ENCODE peak calls at places on chromosomes 2 and 18, in four cellular contexts. W is K562, R is HCT116, O is HepG2. I is an unnamed sample.

GRCh38 chr18:56377161-56377560 is 261.2 kb downstream of the TXNL1 start:
- DNase-seq in W (no peak), R (no peak), O (no peak), I (no peak)

GRCh38 chr2:170842785-170843184 is 26.1 kb downstream of the GAD1 start:
- DNase-seq in W (no peak), R (no peak), O (no peak), I (no peak)

GRCh38 chr2:2566396-2567323 is 235.6 kb upstream of the MYT1L start:
- DNase-seq in W (no peak), R (no peak), O (no peak), I (no peak)

GRCh38 chr18:6022840-6023239 is 127.5 kb upstream of the TMEM200C start:
- DNase-seq in W (no peak), R (no peak), O (no peak), I (no peak)

GRCh38 chr2:106572541-106573148 is 85.5 kb downstream of the CD8B2 start:
- DNase-seq in W (peak), R (peak), O (peak), I (no peak)

GRCh38 chr2:159202568-159203071 is 83.9 kb downstream of the WDSUB1 start:
- DNase-seq in W (no peak), R (no peak), O (peak), I (no peak)

GRCh38 chr2:132651115-132652099 is 18.6 kb downstream of the LYPD1 start:
- DNase-seq in W (peak), R (peak), O (peak), I (peak)

GRCh38 chr18:23902396-23902795 is 112.2 kb upstream of the TTC39C start:
- DNase-seq in W (no peak), R (no peak), O (no peak), I (no peak)

GRCh38 chr2:119697290-119698013 is 18.5 kb downstream of the TMEM177 start:
- DNase-seq in W (no peak), R (no peak), O (no peak), I (no peak)

GRCh38 chr2:32723467-32724079 is 95.7 kb downstream of the TTC27 start:
- DNase-seq in W (no peak), R (no peak), O (no peak), I (no peak)

GRCh38 chr2:171703574-171704347 is 16.5 kb downstream of the DYNC1I2 start:
- DNase-seq in W (peak), R (peak), O (peak), I (no peak)

GRCh38 chr2:47354013-47354816 is 48.7 kb upstream of the MSH2 start:
- DNase-seq in W (peak), R (no peak), O (peak), I (no peak)

GRCh38 chr2:236692937-236693336 is 123.3 kb downstream of the ACKR3 start:
- DNase-seq in W (no peak), R (no peak), O (no peak), I (no peak)

GRCh38 chr2:206804326-206804725 is 38.9 kb downstream of the FASTKD2 start:
- DNase-seq in W (no peak), R (no peak), O (no peak), I (no peak)

GRCh38 chr2:211833582-211834279 is 704.9 kb downstream of the ERBB4 start:
- DNase-seq in W (no peak), R (no peak), O (no peak), I (no peak)

GRCh38 chr18:2884706-2885285 is 38.0 kb downstream of the EMILIN2 start:
- DNase-seq in W (no peak), R (no peak), O (no peak), I (no peak)

GRCh38 chr18:2881088-2881487 is 34.3 kb downstream of the EMILIN2 start:
- DNase-seq in W (no peak), R (no peak), O (no peak), I (no peak)

GRCh38 chr18:2882201-2882600 is 35.4 kb downstream of the EMILIN2 start:
- DNase-seq in W (no peak), R (no peak), O (no peak), I (no peak)

GRCh38 chr18:2881490-2882195 is 34.8 kb downstream of the EMILIN2 start:
- DNase-seq in W (no peak), R (no peak), O (no peak), I (no peak)

DNA sequence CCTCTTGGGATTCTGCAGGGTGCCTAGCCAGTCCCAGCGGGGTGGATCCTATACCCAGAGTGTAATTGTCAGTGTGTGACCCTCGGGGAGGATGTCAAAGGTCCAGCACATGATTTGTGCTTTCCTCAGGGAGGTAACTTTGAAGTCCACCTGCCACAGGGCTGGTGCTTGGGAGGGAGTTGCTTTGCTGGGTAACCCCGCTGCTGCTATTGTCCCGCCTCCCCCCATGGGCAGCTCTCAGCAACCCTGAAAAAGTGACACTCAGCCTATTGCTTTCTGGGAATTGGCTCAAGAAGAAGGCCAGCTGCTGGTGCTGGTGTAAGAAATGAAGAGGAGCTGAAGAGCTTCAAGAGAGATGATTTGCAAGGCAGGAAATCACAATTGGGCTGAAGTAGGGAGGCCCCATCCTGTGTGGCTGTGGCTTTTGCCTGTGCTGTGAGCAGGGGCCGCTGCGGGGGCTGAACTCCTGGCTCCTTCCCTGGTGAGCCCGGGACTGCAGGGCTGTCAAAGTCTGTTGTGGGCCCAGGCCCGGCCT is 36.4 kb downstream of the EMILIN2 start:
- DNase-seq in W (no peak), R (no peak), O (no peak), I (no peak)
- TF ChIP-seq POLR2AphosphoS5 in W (no peak), R (no peak), O (no peak), I (no peak)

GRCh38 chr18:11494093-11494492 is 115.3 kb upstream of the SLC35G4 start:
- DNase-seq in W (no peak), R (no peak), O (peak), I (no peak)
- TF ChIP-seq TCF7L2 in W (no peak), R (no peak), O (no peak), I (no peak)

GRCh38 chr2:72612614-72613160 is 213.1 kb downstream of the EXOC6B start:
- DNase-seq in W (no peak), R (no peak), O (no peak), I (no peak)
- TF ChIP-seq SIN3A in W (no peak), R (no peak), O (no peak), I (no peak)

DNA sequence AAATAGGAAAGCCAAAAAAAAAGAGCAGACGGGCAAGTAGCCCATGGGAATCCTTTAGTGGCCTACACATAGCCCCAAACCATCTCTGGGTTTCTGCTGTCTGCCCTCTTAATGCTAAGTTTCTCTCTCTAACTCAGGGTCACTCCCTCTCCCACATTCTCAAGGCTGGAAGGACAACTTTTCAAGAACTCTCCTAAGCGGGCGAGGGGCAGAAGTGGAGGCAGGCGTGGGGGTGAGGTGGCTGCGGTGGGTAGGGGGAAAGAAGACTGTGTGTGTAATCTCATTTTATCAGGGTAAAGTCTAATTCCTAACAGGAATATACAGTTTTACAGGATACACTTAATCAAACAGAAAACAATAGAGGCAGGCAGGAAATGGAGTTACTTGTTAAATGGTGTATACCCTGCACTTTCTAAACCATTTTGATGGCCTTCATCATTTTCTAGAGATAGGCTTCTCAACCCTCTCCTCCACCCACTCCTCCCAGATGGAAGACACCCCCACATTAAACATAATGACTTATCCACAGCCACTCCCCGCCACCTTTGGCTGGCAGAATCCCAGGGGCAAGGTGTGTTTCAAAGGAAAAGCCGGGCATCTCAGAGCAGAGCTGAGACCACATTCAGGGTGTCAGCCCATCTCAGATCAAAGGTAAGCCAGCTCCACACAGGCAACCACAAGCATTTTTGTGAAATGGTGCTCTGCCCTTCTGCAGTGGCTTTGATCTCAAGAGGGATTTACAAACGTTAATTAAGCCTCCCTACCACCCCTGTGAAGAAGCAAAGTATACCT is 6.8 kb downstream of the SMAD7 start:
- DNase-seq in W (no peak), R (no peak), O (no peak), I (no peak)
- TF ChIP-seq POLR2AphosphoS5 in W (no peak), R (no peak), O (no peak), I (no peak)

I was measured in Panc1.